ENCODE peak calls at places on chromosomes 1 and 21, in seven cellular contexts. N is A549, Y is cardiac muscle cell, M is activated T-helper 1 cell treated with Interleukin-2 at 50 U/mL for 16 hours, D is NCI-H1048, U is GOT3, R is left colon. S is an unnamed sample.

GRCh38 chr1:164534863-164535590 is 24.0 kb upstream of the PBX1 start:
- DNase-seq in N (no peak), Y (no peak), M (no peak), D (no peak), U (no peak), R (no peak), S (no peak)

GRCh38 chr1:119291611-119292206 is 76.9 kb upstream of the HAO2 start:
- DNase-seq in N (no peak), Y (no peak), M (no peak), D (no peak), U (no peak), R (no peak), S (no peak)

GRCh38 chr1:38615680-38616079 is 243.9 kb downstream of the RRAGC start:
- DNase-seq in N (no peak), Y (no peak), M (no peak), D (no peak), U (no peak), R (no peak), S (no peak)

GRCh38 chr1:81731989-81732388 is 68.7 kb upstream of the ADGRL2 start:
- DNase-seq in N (peak; percentile 9), Y (peak; percentile 11), M (no peak), D (no peak), U (no peak), R (no peak), S (no peak)

GRCh38 chr1:71964188-71964587 is 318.2 kb downstream of the NEGR1 start:
- DNase-seq in N (no peak), Y (no peak), M (no peak), D (no peak), U (no peak), R (no peak), S (no peak)

GRCh38 chr1:229380514-229381160 is 37.8 kb upstream of the CCSAP start:
- DNase-seq in N (no peak), Y (no peak), M (no peak), D (no peak), U (no peak), R (no peak), S (no peak)

GRCh38 chr1:156213644-156213966 is 798 bp downstream of the PMF1 start:
- DNase-seq in N (no peak), Y (no peak), M (no peak), D (no peak), U (no peak), R (no peak), S (no peak)

GRCh38 chr1:176778056-176778455 is 315.1 kb downstream of the PAPPA2 start:
- DNase-seq in N (no peak), Y (no peak), M (no peak), D (no peak), U (no peak), R (no peak), S (no peak)

GRCh38 chr1:48552420-48552819 is 80.4 kb upstream of the SPATA6 start:
- DNase-seq in N (peak; percentile 12), Y (peak; percentile 6), M (no peak), D (no peak), U (no peak), R (no peak), S (no peak)

GRCh38 chr1:8351693-8352470 is 34.0 kb downstream of the SLC45A1 start:
- DNase-seq in N (peak; percentile 18), Y (no peak), M (no peak), D (no peak), U (no peak), R (no peak), S (no peak)

GRCh38 chr21:21971384-21971783 is 973.2 kb downstream of the NCAM2 start:
- DNase-seq in N (no peak), Y (no peak), M (no peak), D (no peak), U (no peak), R (no peak), S (peak; percentile 40)

GRCh38 chr1:222454782-222455181 is 93.1 kb downstream of the HHIPL2 start:
- DNase-seq in N (no peak), Y (no peak), M (no peak), D (no peak), U (no peak), R (no peak), S (peak; percentile 27)

GRCh38 chr1:94755675-94756074 is 64.5 kb upstream of the SLC44A3 start:
- DNase-seq in N (peak; percentile 16), Y (peak; percentile 97), M (no peak), D (no peak), U (no peak), R (no peak), S (no peak)

GRCh38 chr1:44407430-44408180 is 2.5 kb downstream of the RNF220 start:
- DNase-seq in N (no peak), Y (no peak), M (no peak), D (no peak), U (no peak), R (no peak), S (no peak)

GRCh38 chr1:61053712-61054608 is 28.4 kb upstream of the NFIA start:
- DNase-seq in N (no peak), Y (peak; percentile 27), M (no peak), D (no peak), U (no peak), R (peak; percentile 64), S (no peak)

S was measured in COLO829.